ENCODE peak calls at places on chromosomes 12 and 14, in eight cellular contexts. One of them, this sample, is unnamed. For H3K9me3, the result is how much of the 10 kb centered on the place peaks cover.

GRCh38 chr12:32891526-32891925 is 5.1 kb downstream of the PKP2 start:
- DNase-seq in PC-3: no peak
- DNase-seq in tibial nerve: no peak
- DNase-seq in A549: no peak
- DNase-seq in sigmoid colon: no peak
- DNase-seq in neural progenitor cell: no peak
- DNase-seq in WERI-Rb-1: no peak
- DNase-seq in heart left ventricle: no peak
- DNase-seq in this sample: no peak

GRCh38 chr14:81801921-81802320 is 268.3 kb upstream of the SEL1L start:
- DNase-seq in sigmoid colon: no peak
- DNase-seq in WERI-Rb-1: no peak
- DNase-seq in neural progenitor cell: no peak
- DNase-seq in tibial nerve: no peak
- DNase-seq in heart left ventricle: no peak
- DNase-seq in A549: no peak
- DNase-seq in PC-3: no peak
- DNase-seq in this sample: no peak

GRCh38 chr12:121741743-121742142 is 29.2 kb downstream of the TMEM120B start:
- DNase-seq in neural progenitor cell: no peak
- DNase-seq in heart left ventricle: no peak
- DNase-seq in PC-3: no peak
- DNase-seq in WERI-Rb-1: no peak
- DNase-seq in tibial nerve: no peak
- DNase-seq in sigmoid colon: no peak
- DNase-seq in A549: no peak
- DNase-seq in this sample: no peak

GRCh38 chr12:3380200-3381020 is 110.6 kb upstream of the PRMT8 start:
- DNase-seq in A549: no peak
- DNase-seq in WERI-Rb-1: no peak
- DNase-seq in neural progenitor cell: no peak
- DNase-seq in sigmoid colon: no peak
- DNase-seq in tibial nerve: no peak
- DNase-seq in heart left ventricle: no peak
- DNase-seq in PC-3: no peak
- DNase-seq in this sample: no peak

GRCh38 chr12:110107369-110108281 is 16.5 kb upstream of the IFT81 start:
- DNase-seq in A549: peak
- DNase-seq in neural progenitor cell: no peak
- DNase-seq in tibial nerve: peak
- DNase-seq in sigmoid colon: peak
- DNase-seq in WERI-Rb-1: peak
- DNase-seq in PC-3: peak
- DNase-seq in heart left ventricle: peak
- DNase-seq in this sample: peak

GRCh38 chr14:24075485-24076301 is 4.3 kb downstream of the CPNE6 start:
- DNase-seq in PC-3: no peak
- DNase-seq in heart left ventricle: no peak
- DNase-seq in tibial nerve: no peak
- DNase-seq in sigmoid colon: no peak
- DNase-seq in neural progenitor cell: no peak
- DNase-seq in A549: no peak
- DNase-seq in WERI-Rb-1: no peak
- DNase-seq in this sample: no peak

GRCh38 chr12:55227643-55228042 is 6.8 kb downstream of the OR10A7 start:
- DNase-seq in sigmoid colon: no peak
- DNase-seq in neural progenitor cell: no peak
- DNase-seq in A549: no peak
- DNase-seq in PC-3: no peak
- DNase-seq in heart left ventricle: no peak
- DNase-seq in WERI-Rb-1: no peak
- DNase-seq in tibial nerve: no peak
- DNase-seq in this sample: no peak

GRCh38 chr14:100065942-100066574 is 836 bp downstream of the EVL start:
- DNase-seq in PC-3: no peak
- DNase-seq in neural progenitor cell: no peak
- DNase-seq in tibial nerve: no peak
- DNase-seq in WERI-Rb-1: no peak
- DNase-seq in A549: no peak
- DNase-seq in sigmoid colon: no peak
- DNase-seq in heart left ventricle: peak
- DNase-seq in this sample: no peak

GRCh38 chr12:66697404-66697803 is 18.5 kb upstream of the GRIP1 start:
- DNase-seq in sigmoid colon: no peak
- DNase-seq in neural progenitor cell: no peak
- DNase-seq in WERI-Rb-1: no peak
- DNase-seq in PC-3: no peak
- DNase-seq in heart left ventricle: no peak
- DNase-seq in A549: no peak
- DNase-seq in tibial nerve: no peak
- DNase-seq in this sample: no peak

GRCh38 chr12:83474369-83474768 is 787.7 kb downstream of the TMTC2 start:
- DNase-seq in A549: no peak
- DNase-seq in sigmoid colon: no peak
- DNase-seq in tibial nerve: no peak
- DNase-seq in PC-3: no peak
- DNase-seq in neural progenitor cell: no peak
- DNase-seq in heart left ventricle: no peak
- DNase-seq in WERI-Rb-1: no peak
- DNase-seq in this sample: no peak

GRCh38 chr14:60657609-60657983 is 8.3 kb upstream of the SIX1 start:
- DNase-seq in PC-3: no peak
- DNase-seq in heart left ventricle: no peak
- DNase-seq in tibial nerve: no peak
- DNase-seq in A549: no peak
- DNase-seq in sigmoid colon: no peak
- DNase-seq in WERI-Rb-1: no peak
- DNase-seq in neural progenitor cell: peak
- DNase-seq in this sample: no peak

GRCh38 chr14:21208554-21208953 is 52.7 kb upstream of the OR5AU1 start:
- DNase-seq in neural progenitor cell: no peak
- DNase-seq in PC-3: no peak
- DNase-seq in A549: no peak
- DNase-seq in tibial nerve: no peak
- DNase-seq in sigmoid colon: no peak
- DNase-seq in WERI-Rb-1: no peak
- DNase-seq in heart left ventricle: no peak
- DNase-seq in this sample: no peak

GRCh38 chr12:119156401-119156800 is 22.3 kb upstream of the HSPB8 start:
- DNase-seq in sigmoid colon: no peak
- DNase-seq in neural progenitor cell: peak
- DNase-seq in heart left ventricle: no peak
- DNase-seq in tibial nerve: no peak
- DNase-seq in WERI-Rb-1: peak
- DNase-seq in A549: peak
- DNase-seq in PC-3: no peak
- DNase-seq in this sample: no peak

DNA sequence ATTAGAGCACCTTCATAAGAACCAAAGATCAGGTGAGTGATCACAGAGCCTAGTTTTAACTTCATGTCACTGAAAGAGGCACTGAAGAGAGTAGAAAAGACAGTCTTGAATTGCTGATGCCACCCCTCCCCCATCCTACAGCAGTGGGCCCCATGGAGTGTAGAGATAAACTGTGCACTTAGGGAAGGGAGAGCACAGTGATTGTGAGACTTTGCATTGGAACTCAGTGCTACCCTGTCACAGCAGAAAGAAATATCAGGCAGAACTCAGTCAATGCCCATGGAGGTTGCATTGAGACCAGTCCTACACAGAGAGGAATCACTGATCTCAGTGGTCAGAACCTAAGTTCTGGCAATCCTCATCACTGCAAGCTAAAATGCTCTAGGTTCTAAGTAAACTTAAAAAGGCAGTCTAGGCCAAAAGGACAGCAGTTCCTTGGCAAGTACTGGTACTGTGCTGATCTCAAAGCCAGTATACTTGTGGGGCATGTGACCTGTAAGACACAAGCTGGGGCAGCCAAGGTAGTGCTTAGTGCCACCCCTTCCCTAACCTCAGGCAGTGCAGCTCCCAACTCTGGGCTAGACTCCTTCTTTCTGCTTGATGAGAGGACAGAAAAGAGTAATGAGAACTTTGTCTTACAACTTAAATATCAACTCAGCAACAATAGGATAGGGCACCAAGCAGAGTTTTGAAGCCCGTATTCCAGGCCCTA is 94.1 kb downstream of the FSCB start:
- DNase-seq in PC-3: no peak
- DNase-seq in sigmoid colon: no peak
- DNase-seq in A549: no peak
- DNase-seq in tibial nerve: no peak
- DNase-seq in heart left ventricle: no peak
- DNase-seq in WERI-Rb-1: no peak
- DNase-seq in neural progenitor cell: peak
- DNase-seq in this sample: no peak
- H3K9me3 ChIP-seq in PC-3: under half
- H3K9me3 ChIP-seq in sigmoid colon: under half
- H3K9me3 ChIP-seq in A549: under half
- H3K9me3 ChIP-seq in tibial nerve: under half
- H3K9me3 ChIP-seq in heart left ventricle: under half
- H3K9me3 ChIP-seq in WERI-Rb-1: under half
- H3K9me3 ChIP-seq in neural progenitor cell: under half
- H3K9me3 ChIP-seq in this sample: under half

DNA sequence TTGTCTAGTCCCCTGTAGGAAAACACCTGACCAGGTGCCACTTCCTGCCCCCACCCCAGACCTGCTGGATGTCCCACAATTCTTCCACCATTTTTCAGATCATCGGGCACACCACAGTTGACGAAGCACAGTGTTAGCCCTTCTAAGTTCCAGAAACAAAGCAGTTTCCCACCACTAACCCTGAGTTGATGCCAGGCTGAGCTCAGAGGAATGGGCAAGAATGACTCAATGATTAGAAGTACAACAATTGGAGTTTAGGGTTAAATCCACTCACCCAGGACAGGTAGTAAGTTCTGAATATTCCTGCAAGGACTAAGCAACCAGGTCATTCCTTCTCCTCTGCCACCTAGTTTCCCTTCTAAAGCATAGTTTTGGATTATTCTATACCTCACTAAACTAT is 979.8 kb downstream of the BCL11B start:
- DNase-seq in neural progenitor cell: no peak
- DNase-seq in WERI-Rb-1: no peak
- DNase-seq in tibial nerve: no peak
- DNase-seq in PC-3: no peak
- DNase-seq in heart left ventricle: no peak
- DNase-seq in A549: no peak
- DNase-seq in sigmoid colon: no peak
- DNase-seq in this sample: no peak
- H3K9me3 ChIP-seq in neural progenitor cell: under half
- H3K9me3 ChIP-seq in WERI-Rb-1: under half
- H3K9me3 ChIP-seq in tibial nerve: under half
- H3K9me3 ChIP-seq in PC-3: under half
- H3K9me3 ChIP-seq in heart left ventricle: under half
- H3K9me3 ChIP-seq in A549: under half
- H3K9me3 ChIP-seq in sigmoid colon: under half
- H3K9me3 ChIP-seq in this sample: under half

GRCh38 chr12:106583578-106584103 is 837 bp downstream of the RFX4 start:
- DNase-seq in WERI-Rb-1: no peak
- DNase-seq in neural progenitor cell: peak
- DNase-seq in sigmoid colon: no peak
- DNase-seq in A549: peak
- DNase-seq in PC-3: no peak
- DNase-seq in tibial nerve: no peak
- DNase-seq in heart left ventricle: no peak
- DNase-seq in this sample: no peak
- H3K9me3 ChIP-seq in WERI-Rb-1: under half
- H3K9me3 ChIP-seq in neural progenitor cell: under half
- H3K9me3 ChIP-seq in sigmoid colon: under half
- H3K9me3 ChIP-seq in A549: under half
- H3K9me3 ChIP-seq in PC-3: under half
- H3K9me3 ChIP-seq in tibial nerve: under half
- H3K9me3 ChIP-seq in heart left ventricle: under half
- H3K9me3 ChIP-seq in this sample: under half

GRCh38 chr14:70441641-70442040 is 10.3 kb upstream of the ADAM21 start:
- DNase-seq in sigmoid colon: no peak
- DNase-seq in heart left ventricle: no peak
- DNase-seq in PC-3: no peak
- DNase-seq in tibial nerve: no peak
- DNase-seq in A549: no peak
- DNase-seq in WERI-Rb-1: no peak
- DNase-seq in neural progenitor cell: no peak
- DNase-seq in this sample: no peak
- H3K9me3 ChIP-seq in sigmoid colon: under half
- H3K9me3 ChIP-seq in heart left ventricle: half or more
- H3K9me3 ChIP-seq in PC-3: under half
- H3K9me3 ChIP-seq in tibial nerve: under half
- H3K9me3 ChIP-seq in A549: under half
- H3K9me3 ChIP-seq in WERI-Rb-1: under half
- H3K9me3 ChIP-seq in neural progenitor cell: under half
- H3K9me3 ChIP-seq in this sample: under half

GRCh38 chr12:131511803-131512564 is 198.9 kb upstream of the SFSWAP start:
- DNase-seq in neural progenitor cell: no peak
- DNase-seq in heart left ventricle: no peak
- DNase-seq in PC-3: no peak
- DNase-seq in tibial nerve: no peak
- DNase-seq in A549: no peak
- DNase-seq in sigmoid colon: no peak
- DNase-seq in WERI-Rb-1: no peak
- DNase-seq in this sample: no peak

GRCh38 chr12:131507881-131508280 is 203.0 kb upstream of the SFSWAP start:
- DNase-seq in WERI-Rb-1: no peak
- DNase-seq in heart left ventricle: no peak
- DNase-seq in neural progenitor cell: no peak
- DNase-seq in sigmoid colon: no peak
- DNase-seq in A549: no peak
- DNase-seq in tibial nerve: no peak
- DNase-seq in PC-3: no peak
- DNase-seq in this sample: no peak

GRCh38 chr12:131511391-131511802 is 199.5 kb upstream of the SFSWAP start:
- DNase-seq in sigmoid colon: no peak
- DNase-seq in WERI-Rb-1: no peak
- DNase-seq in heart left ventricle: no peak
- DNase-seq in PC-3: peak
- DNase-seq in neural progenitor cell: no peak
- DNase-seq in tibial nerve: no peak
- DNase-seq in A549: peak
- DNase-seq in this sample: no peak

GRCh38 chr12:131509706-131510105 is 201.2 kb upstream of the SFSWAP start:
- DNase-seq in tibial nerve: no peak
- DNase-seq in sigmoid colon: no peak
- DNase-seq in A549: no peak
- DNase-seq in heart left ventricle: no peak
- DNase-seq in WERI-Rb-1: no peak
- DNase-seq in neural progenitor cell: no peak
- DNase-seq in PC-3: no peak
- DNase-seq in this sample: no peak

DNA sequence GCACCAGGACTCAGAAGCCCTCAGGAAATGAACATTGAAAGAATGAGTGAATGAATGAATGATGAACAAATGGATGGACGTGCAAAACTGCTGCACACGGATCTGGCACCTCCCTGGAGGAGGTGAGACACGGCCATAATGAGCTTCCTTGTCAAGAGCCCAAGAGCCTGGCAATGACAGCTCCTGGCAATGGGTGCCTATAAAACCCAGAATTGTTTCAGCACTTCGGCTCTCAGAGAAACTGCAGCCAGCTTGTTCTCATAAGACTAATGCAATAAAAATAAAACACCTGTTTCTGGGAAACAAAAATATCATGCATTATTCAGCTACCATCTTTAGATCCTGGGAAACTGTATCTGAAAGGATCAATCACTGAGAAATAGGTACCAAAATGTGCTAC is 200.5 kb upstream of the SFSWAP start:
- DNase-seq in tibial nerve: no peak
- DNase-seq in WERI-Rb-1: no peak
- DNase-seq in PC-3: no peak
- DNase-seq in sigmoid colon: no peak
- DNase-seq in neural progenitor cell: no peak
- DNase-seq in A549: no peak
- DNase-seq in heart left ventricle: no peak
- DNase-seq in this sample: no peak
- H3K9me3 ChIP-seq in tibial nerve: under half
- H3K9me3 ChIP-seq in WERI-Rb-1: under half
- H3K9me3 ChIP-seq in PC-3: under half
- H3K9me3 ChIP-seq in sigmoid colon: under half
- H3K9me3 ChIP-seq in neural progenitor cell: under half
- H3K9me3 ChIP-seq in A549: under half
- H3K9me3 ChIP-seq in heart left ventricle: under half
- H3K9me3 ChIP-seq in this sample: under half